ENCODE peak calls at places on chromosome 1, in four cellular contexts. One of them, this sample, is unnamed.

GRCh38 chr1:44405804-44406743 is 1.0 kb downstream of the RNF220 start:
- DNase-seq in mesothelial cell of epicardium: no peak
- DNase-seq in cardiac fibroblast: no peak
- DNase-seq in tibial nerve: no peak
- DNase-seq in this sample: peak

GRCh38 chr1:22318279-22318983 is 133.2 kb upstream of the ZBTB40 start:
- DNase-seq in tibial nerve: no peak
- DNase-seq in mesothelial cell of epicardium: peak
- DNase-seq in cardiac fibroblast: no peak
- DNase-seq in this sample: no peak

GRCh38 chr1:56446531-56447098 is 132.7 kb downstream of the PLPP3 start:
- DNase-seq in tibial nerve: peak
- DNase-seq in cardiac fibroblast: peak
- DNase-seq in mesothelial cell of epicardium: no peak
- DNase-seq in this sample: no peak

GRCh38 chr1:157155658-157156057 is 17.5 kb upstream of the ETV3 start:
- DNase-seq in tibial nerve: no peak
- DNase-seq in cardiac fibroblast: peak
- DNase-seq in mesothelial cell of epicardium: no peak
- DNase-seq in this sample: no peak

GRCh38 chr1:156523801-156524480 is 23.4 kb upstream of the MEF2D start:
- DNase-seq in mesothelial cell of epicardium: no peak
- DNase-seq in tibial nerve: no peak
- DNase-seq in cardiac fibroblast: no peak
- DNase-seq in this sample: no peak

GRCh38 chr1:108719654-108720435 is 7.1 kb downstream of the FNDC7 start:
- DNase-seq in cardiac fibroblast: peak
- DNase-seq in mesothelial cell of epicardium: no peak
- DNase-seq in tibial nerve: no peak
- DNase-seq in this sample: no peak

GRCh38 chr1:94753171-94753972 is 66.8 kb upstream of the SLC44A3 start:
- DNase-seq in tibial nerve: no peak
- DNase-seq in mesothelial cell of epicardium: no peak
- DNase-seq in cardiac fibroblast: peak
- DNase-seq in this sample: no peak

GRCh38 chr1:43279161-43279560 is 6.2 kb downstream of the C1orf210 start:
- DNase-seq in cardiac fibroblast: no peak
- DNase-seq in mesothelial cell of epicardium: no peak
- DNase-seq in tibial nerve: no peak
- DNase-seq in this sample: no peak

GRCh38 chr1:7886346-7886745 is 33.5 kb upstream of the UTS2 start:
- DNase-seq in mesothelial cell of epicardium: no peak
- DNase-seq in tibial nerve: no peak
- DNase-seq in cardiac fibroblast: peak
- DNase-seq in this sample: no peak

GRCh38 chr1:151839457-151840409 is at the start of gene C2CD4D:
- DNase-seq in mesothelial cell of epicardium: peak
- DNase-seq in cardiac fibroblast: no peak
- DNase-seq in tibial nerve: peak
- DNase-seq in this sample: peak
- TF ChIP-seq CTCF in mesothelial cell of epicardium: no peak
- TF ChIP-seq CTCF in cardiac fibroblast: no peak
- TF ChIP-seq CTCF in tibial nerve: no peak
- TF ChIP-seq CTCF in this sample: no peak

DNA sequence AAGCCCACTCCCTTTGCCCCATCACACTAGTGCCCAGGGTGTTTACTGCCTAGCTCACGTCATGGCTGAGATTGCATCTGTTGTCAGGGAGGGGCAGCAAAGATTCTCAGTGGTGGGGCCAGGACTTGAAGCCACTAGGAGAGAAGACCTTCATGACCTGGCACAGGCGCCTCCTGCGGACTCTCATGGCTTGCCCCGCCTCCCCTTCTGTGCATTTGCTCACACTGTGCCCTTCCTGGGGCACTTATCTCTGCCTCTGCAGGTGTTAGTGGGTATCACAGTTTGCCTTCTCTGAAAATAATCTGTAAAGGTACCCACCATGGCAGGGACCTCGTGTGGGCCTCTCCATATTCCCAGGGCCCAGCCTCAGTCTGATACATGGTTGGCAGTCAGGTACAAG is 20.1 kb downstream of the PTPRU start:
- DNase-seq in tibial nerve: no peak
- DNase-seq in mesothelial cell of epicardium: no peak
- DNase-seq in cardiac fibroblast: no peak
- DNase-seq in this sample: no peak
- TF ChIP-seq CTCF in tibial nerve: no peak
- TF ChIP-seq CTCF in mesothelial cell of epicardium: peak
- TF ChIP-seq CTCF in cardiac fibroblast: no peak
- TF ChIP-seq CTCF in this sample: no peak

DNA sequence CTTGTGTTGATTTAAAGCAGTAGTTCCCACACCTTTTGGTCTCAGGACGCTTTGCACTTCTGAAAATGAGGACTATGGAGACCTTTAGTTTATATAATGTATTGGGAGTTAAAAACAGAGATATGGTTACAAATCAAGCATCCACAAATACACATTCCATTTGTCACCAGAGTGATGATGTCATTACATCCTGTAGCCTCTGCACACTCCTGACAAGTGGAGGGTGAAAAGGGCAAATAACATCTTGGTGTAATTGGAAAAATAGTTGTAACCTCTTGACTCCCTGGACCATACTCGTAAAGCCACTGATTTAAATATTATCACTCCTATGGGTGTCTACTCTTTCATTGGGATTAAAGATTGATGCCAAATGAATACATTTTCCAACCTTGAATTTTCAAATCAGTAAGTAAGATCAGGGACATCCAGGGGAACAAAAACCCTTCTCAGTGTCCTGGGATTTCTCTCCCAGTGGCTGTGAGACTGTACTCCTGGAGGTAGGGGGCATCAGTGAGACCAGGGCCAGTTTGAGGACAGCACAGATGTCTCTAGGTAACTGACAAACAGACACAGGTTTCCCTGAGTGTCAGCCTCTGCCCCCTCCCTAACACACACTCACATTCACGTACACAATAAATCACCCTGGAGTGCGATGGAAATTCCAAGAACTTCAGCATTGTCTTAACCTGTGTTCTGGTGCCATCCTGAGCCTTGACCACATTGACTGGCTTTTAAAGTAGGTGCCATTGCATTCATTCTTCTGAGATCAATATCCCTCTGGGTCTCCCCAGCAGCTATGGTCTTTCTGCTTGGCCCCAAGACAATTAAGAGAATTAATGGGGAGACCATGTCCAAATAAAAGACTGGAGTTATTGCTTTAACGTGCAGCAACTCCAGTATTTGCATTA is 63.0 kb downstream of the NR5A2 start:
- DNase-seq in tibial nerve: no peak
- DNase-seq in cardiac fibroblast: no peak
- DNase-seq in mesothelial cell of epicardium: no peak
- DNase-seq in this sample: no peak
- TF ChIP-seq CTCF in tibial nerve: no peak
- TF ChIP-seq CTCF in cardiac fibroblast: peak
- TF ChIP-seq CTCF in mesothelial cell of epicardium: no peak
- TF ChIP-seq CTCF in this sample: peak

GRCh38 chr1:78047131-78047530 is 1.4 kb downstream of the GIPC2 start:
- DNase-seq in tibial nerve: no peak
- DNase-seq in cardiac fibroblast: no peak
- DNase-seq in mesothelial cell of epicardium: no peak
- DNase-seq in this sample: no peak
- TF ChIP-seq CTCF in tibial nerve: no peak
- TF ChIP-seq CTCF in cardiac fibroblast: no peak
- TF ChIP-seq CTCF in mesothelial cell of epicardium: no peak
- TF ChIP-seq CTCF in this sample: no peak

DNA sequence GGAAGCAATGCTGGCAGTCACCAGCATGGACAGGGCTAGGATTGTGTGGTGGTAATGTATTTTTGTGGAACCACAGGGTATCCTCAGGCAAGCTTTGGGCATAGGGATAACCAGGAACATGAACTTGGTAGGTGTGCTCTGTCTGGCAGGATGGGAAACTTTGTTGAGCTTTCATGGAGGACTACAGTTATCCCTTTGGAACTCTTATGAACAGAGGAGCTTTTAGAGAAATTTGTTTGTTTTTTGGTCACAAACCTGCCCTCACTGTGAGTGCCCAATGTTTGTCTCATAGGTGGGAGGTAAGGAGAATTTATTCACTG is 54.4 kb downstream of the MACF1 start:
- DNase-seq in tibial nerve: no peak
- DNase-seq in mesothelial cell of epicardium: no peak
- DNase-seq in cardiac fibroblast: no peak
- DNase-seq in this sample: no peak
- TF ChIP-seq CTCF in tibial nerve: peak
- TF ChIP-seq CTCF in mesothelial cell of epicardium: no peak
- TF ChIP-seq CTCF in cardiac fibroblast: no peak
- TF ChIP-seq CTCF in this sample: no peak